ENCODE peak calls at places on chromosomes 5 and 9, in five cellular contexts. K, L, S, B and G are unnamed samples.

GRCh38 chr9:13447551-13448422 is 168.3 kb upstream of the MPDZ start:
- DNase-seq in K (no peak), L (no peak), S (no peak), B (no peak), G (no peak)

GRCh38 chr9:14747116-14747515 is 24.6 kb upstream of the CER1 start:
- DNase-seq in K (no peak), L (no peak), S (no peak), B (no peak), G (no peak)

GRCh38 chr9:19998823-19999455 is 210.1 kb upstream of the SLC24A2 start:
- DNase-seq in K (no peak), L (no peak), S (no peak), B (no peak), G (peak; percentile 6)

GRCh38 chr5:11903121-11903613 is 1.1 kb downstream of the CTNND2 start:
- DNase-seq in K (no peak), L (peak; percentile 25), S (no peak), B (no peak), G (no peak)

GRCh38 chr9:115808108-115808507 is 345.5 kb upstream of the PAPPA start:
- DNase-seq in K (no peak), L (no peak), S (no peak), B (no peak), G (no peak)

GRCh38 chr9:6029581-6029980 is 14.2 kb upstream of the RANBP6 start:
- DNase-seq in K (no peak), L (no peak), S (no peak), B (no peak), G (no peak)

GRCh38 chr9:35859310-35859994 is 10.7 kb downstream of the OR13J1 start:
- DNase-seq in K (peak; percentile 29), L (peak; percentile 13), S (no peak), B (no peak), G (no peak)

GRCh38 chr9:15135167-15135792 is 171.7 kb downstream of the TTC39B start:
- DNase-seq in K (peak; percentile 71), L (peak; percentile 64), S (peak; percentile 71), B (peak; percentile 13), G (peak; percentile 87)

GRCh38 chr9:37325778-37326177 is 96.7 kb upstream of the GRHPR start:
- DNase-seq in K (no peak), L (no peak), S (no peak), B (no peak), G (no peak)

GRCh38 chr9:1709347-1709746 is 305.8 kb upstream of the SMARCA2 start:
- DNase-seq in K (no peak), L (peak; percentile 40), S (peak; percentile 25), B (no peak), G (no peak)

GRCh38 chr9:105760053-105760452 is 65.7 kb downstream of the TMEM38B start:
- DNase-seq in K (no peak), L (no peak), S (no peak), B (no peak), G (no peak)

GRCh38 chr9:86925686-86926085 is 21.6 kb downstream of the GAS1 start:
- DNase-seq in K (no peak), L (no peak), S (no peak), B (no peak), G (no peak)

GRCh38 chr9:79013715-79014610 is 557.8 kb upstream of the TLE4 start:
- DNase-seq in K (no peak), L (no peak), S (no peak), B (no peak), G (no peak)

GRCh38 chr9:21174671-21175070 is 8.2 kb upstream of the IFNA21 start:
- DNase-seq in K (no peak), L (no peak), S (no peak), B (no peak), G (no peak)

GRCh38 chr5:151005187-151005974 is 15.0 kb upstream of the GPX3 start:
- DNase-seq in K (no peak), L (no peak), S (no peak), B (no peak), G (no peak)

GRCh38 chr5:41264019-41264418 is 50.7 kb upstream of the C6 start:
- DNase-seq in K (no peak), L (no peak), S (no peak), B (no peak), G (peak; percentile 45)

GRCh38 chr9:123162359-123163345 is 105.7 kb downstream of the STRBP start:
- DNase-seq in K (no peak), L (no peak), S (no peak), B (no peak), G (no peak)

GRCh38 chr9:126587187-126588185 is 26.2 kb upstream of the LMX1B start:
- DNase-seq in K (no peak), L (no peak), S (no peak), B (peak; percentile 66), G (peak; percentile 97)

GRCh38 chr5:117488976-117489500 is 914.4 kb upstream of the SEMA6A start:
- DNase-seq in K (no peak), L (peak; percentile 83), S (no peak), B (no peak), G (peak; percentile 46)

GRCh38 chr9:129454468-129455067 is 166.3 kb downstream of the C9orf50 start:
- DNase-seq in K (no peak), L (no peak), S (no peak), B (no peak), G (no peak)

GRCh38 chr5:92861531-92862285 is 719.3 kb downstream of the NR2F1-AS1 start:
- DNase-seq in K (no peak), L (no peak), S (no peak), B (no peak), G (no peak)

GRCh38 chr5:18270635-18271338 is 636.5 kb downstream of the TAF11L14 start:
- DNase-seq in K (no peak), L (peak; percentile 76), S (no peak), B (no peak), G (no peak)

GRCh38 chr9:82124090-82124489 is 135.5 kb downstream of the SPATA31D1 start:
- DNase-seq in K (no peak), L (no peak), S (no peak), B (no peak), G (no peak)

GRCh38 chr5:69489246-69489645 is 3.3 kb upstream of the OCLN start:
- DNase-seq in K (no peak), L (no peak), S (no peak), B (no peak), G (no peak)

GRCh38 chr5:36152324-36153298 is 700 bp downstream of the SKP2 start:
- DNase-seq in K (peak; percentile 21), L (no peak), S (no peak), B (no peak), G (no peak)

GRCh38 chr5:172044631-172045314 is 38.3 kb upstream of the FBXW11 start:
- DNase-seq in K (no peak), L (peak; percentile 8), S (peak; percentile 17), B (no peak), G (peak; percentile 63)

GRCh38 chr9:20854444-20854843 is 170.4 kb downstream of the FOCAD start:
- DNase-seq in K (no peak), L (no peak), S (no peak), B (no peak), G (no peak)

GRCh38 chr5:174726916-174727793 is 2.8 kb downstream of the MSX2 start:
- DNase-seq in K (no peak), L (no peak), S (no peak), B (no peak), G (no peak)

GRCh38 chr9:20437466-20437865 is 184.8 kb downstream of the MLLT3 start:
- DNase-seq in K (no peak), L (no peak), S (no peak), B (no peak), G (no peak)

GRCh38 chr9:86632537-86632936 is 278.3 kb upstream of the TUT7 start:
- DNase-seq in K (no peak), L (no peak), S (no peak), B (no peak), G (no peak)